ENCODE peak calls at places on chromosomes 16 and 17, in eight cellular contexts. W is suprapubic skin, S is stomach, G is HCT116, D is sigmoid colon, N is esophagus muscularis mucosa, J is transverse colon, E is vagina. X is an unnamed sample. For H3K4me1, the result is how much of the 10 kb centered on the place peaks cover.

GRCh38 chr16:78220571-78220970 is 121.1 kb downstream of the WWOX start:
- DNase-seq in W (no peak), D (no peak), J (no peak), S (no peak), N (no peak), E (no peak), G (no peak), X (no peak)

GRCh38 chr16:4673387-4674046 is 19.8 kb upstream of the NUDT16L1 start:
- DNase-seq in E (no peak), D (no peak), S (no peak), G (no peak), J (no peak), W (no peak), N (no peak), X (no peak)

GRCh38 chr16:12539185-12539929 is 264.3 kb downstream of the CPPED1 start:
- DNase-seq in G (no peak), J (peak), E (no peak), N (no peak), D (no peak), S (no peak), W (no peak), X (no peak)

GRCh38 chr16:55824473-55824872 is 8.4 kb downstream of the CES1 start:
- DNase-seq in G (no peak), E (peak), W (peak), S (no peak), D (no peak), J (no peak), N (no peak), X (no peak)

GRCh38 chr17:27446569-27447301 is 9.5 kb upstream of the KSR1 start:
- DNase-seq in S (no peak), W (no peak), G (no peak), J (no peak), N (no peak), E (no peak), D (no peak), X (no peak)

GRCh38 chr16:8967437-8967821 is 3.7 kb upstream of the USP7 start:
- DNase-seq in S (no peak), G (no peak), E (no peak), J (no peak), D (no peak), N (no peak), W (no peak), X (no peak)

GRCh38 chr16:84532299-84532724 is 27.9 kb upstream of the MEAK7 start:
- DNase-seq in E (no peak), N (no peak), J (peak), G (no peak), W (no peak), S (no peak), D (peak), X (peak)

GRCh38 chr17:57211010-57211411 is 45.3 kb upstream of the MSI2 start:
- DNase-seq in D (no peak), S (no peak), N (peak), W (no peak), G (no peak), E (no peak), J (no peak), X (no peak)

GRCh38 chr17:45131616-45132301 is 556 bp downstream of the PLCD3 start:
- DNase-seq in S (peak), E (no peak), W (no peak), J (peak), G (no peak), N (no peak), D (peak), X (no peak)

GRCh38 chr17:45106101-45106500 is 26.2 kb downstream of the PLCD3 start:
- DNase-seq in S (no peak), G (no peak), N (no peak), J (no peak), D (no peak), E (no peak), W (no peak), X (no peak)

GRCh38 chr17:78661092-78661770 is 84.0 kb upstream of the DNAH17 start:
- DNase-seq in J (no peak), W (no peak), G (no peak), D (peak), S (no peak), N (no peak), E (no peak), X (peak)

GRCh38 chr17:307741-308507 is 44.7 kb downstream of the RPH3AL start:
- DNase-seq in W (no peak), N (no peak), E (no peak), G (no peak), J (no peak), S (no peak), D (peak), X (no peak)

GRCh38 chr16:48605518-48606110 is 4.4 kb downstream of the N4BP1 start:
- DNase-seq in W (no peak), G (no peak), S (no peak), E (peak), D (no peak), J (no peak), N (no peak), X (no peak)
- H3K4me1 ChIP-seq in W (half or more), G (under half), S (half or more), E (half or more), D (half or more), J (half or more), N (half or more), X (under half)

DNA sequence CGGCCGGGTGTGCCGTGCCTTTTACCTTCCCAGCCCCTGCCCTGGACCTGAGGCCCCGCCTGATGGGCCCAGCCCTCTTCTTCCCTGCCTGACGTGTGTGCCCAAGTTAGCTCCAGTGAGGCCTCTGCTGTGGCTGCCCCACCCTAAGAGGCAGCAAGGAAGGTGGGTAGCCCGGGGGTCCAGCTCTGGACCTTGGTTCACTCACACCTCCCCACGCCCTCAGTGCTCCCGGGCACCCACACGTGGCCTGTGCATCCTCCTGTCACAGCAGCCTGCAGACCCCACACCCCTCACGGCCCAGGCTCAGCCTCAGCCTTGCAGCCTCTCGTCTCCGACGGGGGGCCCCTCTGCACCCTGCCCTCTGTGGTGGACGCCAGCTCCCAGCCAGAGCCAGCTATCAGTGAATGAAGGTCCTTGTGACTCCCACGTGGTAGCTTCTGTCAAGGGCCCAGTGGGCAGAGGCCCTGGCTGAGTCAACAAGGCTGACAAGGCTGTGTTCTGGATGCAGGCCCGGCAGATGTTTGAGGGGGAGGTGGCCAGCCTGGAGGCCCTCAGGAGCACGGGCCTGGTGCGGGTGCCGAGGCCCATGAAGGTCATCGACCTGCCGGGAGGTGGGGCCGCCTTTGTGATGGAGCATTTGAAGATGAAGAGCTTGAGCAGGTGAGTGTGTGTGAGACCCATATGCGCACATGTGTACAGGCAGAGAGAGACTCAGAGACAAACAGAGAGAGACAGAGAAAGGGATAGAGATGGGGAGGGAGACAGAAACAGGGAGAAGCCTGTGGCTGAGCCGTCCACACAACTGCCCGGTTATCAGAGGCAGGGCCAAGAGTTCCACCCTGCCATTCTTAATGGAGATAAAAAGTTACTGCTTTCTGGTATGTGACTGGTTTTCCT is 2.8 kb downstream of the FN3K start:
- DNase-seq in E (no peak), G (no peak), W (no peak), N (no peak), D (no peak), J (no peak), S (peak), X (no peak)
- H3K4me3 ChIP-seq in E (no peak), G (no peak), W (no peak), N (no peak), D (no peak), J (no peak), S (no peak), X (no peak)

GRCh38 chr17:34886831-34887230 is 74.4 kb downstream of the CCT6B start:
- DNase-seq in S (no peak), E (no peak), N (no peak), D (no peak), W (no peak), J (no peak), G (no peak), X (no peak)

GRCh38 chr17:34884597-34884996 is 76.7 kb downstream of the CCT6B start:
- DNase-seq in N (no peak), G (no peak), J (no peak), W (no peak), S (no peak), D (no peak), E (no peak), X (no peak)

GRCh38 chr17:34883106-34884000 is 77.9 kb downstream of the CCT6B start:
- DNase-seq in D (no peak), G (no peak), S (no peak), W (no peak), N (no peak), E (no peak), J (no peak), X (no peak)

DNA sequence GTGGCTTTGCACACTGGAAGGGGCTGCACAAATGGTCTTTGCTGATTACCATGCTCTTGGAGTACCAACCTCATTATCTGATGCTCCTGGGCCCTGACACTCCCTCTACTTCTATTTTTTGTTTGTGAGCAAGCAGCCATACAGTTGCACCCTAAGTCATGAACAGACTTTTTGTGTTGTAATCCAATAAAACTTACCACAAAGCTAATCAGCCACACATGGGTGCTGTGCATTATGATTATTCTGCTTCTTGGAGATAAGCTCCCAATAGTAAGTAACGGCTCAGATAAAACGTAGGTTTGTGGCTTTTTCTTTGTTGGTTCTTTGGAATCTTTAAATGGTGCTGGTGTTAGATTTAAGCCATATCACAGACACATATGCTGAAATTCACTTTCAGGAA is 76.2 kb downstream of the CCT6B start:
- DNase-seq in S (no peak), N (no peak), W (no peak), J (no peak), D (no peak), E (no peak), G (no peak), X (no peak)
- TF ChIP-seq POLR2AphosphoS5 in S (no peak), N (no peak), W (no peak), J (no peak), D (no peak), E (no peak), G (no peak), X (no peak)

GRCh38 chr17:2899911-2900310 is 103.7 kb downstream of the RAP1GAP2 start:
- DNase-seq in D (no peak), W (no peak), J (peak), G (no peak), N (no peak), S (peak), E (no peak), X (no peak)

GRCh38 chr17:2901582-2901981 is 105.3 kb downstream of the RAP1GAP2 start:
- DNase-seq in W (no peak), N (no peak), S (peak), E (no peak), J (no peak), G (no peak), D (no peak), X (no peak)

GRCh38 chr17:2898255-2898926 is 102.2 kb downstream of the RAP1GAP2 start:
- DNase-seq in J (no peak), E (no peak), S (peak), D (no peak), W (no peak), G (no peak), N (no peak), X (no peak)

GRCh38 chr17:2902546-2902945 is 106.3 kb downstream of the RAP1GAP2 start:
- DNase-seq in J (no peak), E (no peak), W (no peak), D (no peak), N (no peak), G (no peak), S (no peak), X (no peak)

DNA sequence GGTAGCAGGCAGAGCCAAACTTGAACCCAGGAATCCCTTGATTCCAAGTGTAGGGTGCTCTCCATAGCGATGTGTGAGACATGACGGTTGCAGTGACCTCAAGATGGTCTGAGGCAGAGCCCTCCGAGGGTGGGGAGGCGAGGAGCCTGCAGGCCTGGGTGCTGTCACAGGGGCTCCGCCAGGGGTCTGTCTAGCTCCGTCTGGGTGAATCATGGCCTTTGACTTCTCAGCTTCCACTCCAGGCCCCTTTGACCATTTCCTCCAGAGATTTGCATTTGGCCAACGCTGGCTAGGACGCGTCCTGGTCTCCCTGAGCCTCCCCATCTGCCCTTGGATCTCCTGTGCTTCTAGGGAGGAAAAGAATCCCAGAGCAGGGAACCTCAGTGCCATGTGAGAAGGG is 104.6 kb downstream of the RAP1GAP2 start:
- DNase-seq in E (no peak), D (no peak), J (no peak), G (no peak), S (no peak), N (no peak), W (no peak), X (no peak)
- H3K4me1 ChIP-seq in E (under half), D (under half), J (under half), G (under half), S (half or more), N (under half), W (under half), X (under half)

GRCh38 chr16:58035356-58036170 is 10.0 kb downstream of the MMP15 start:
- DNase-seq in S (peak), G (no peak), J (no peak), E (no peak), W (no peak), D (no peak), N (no peak), X (no peak)
- H3K4me3 ChIP-seq in S (no peak), G (no peak), J (no peak), E (no peak), W (no peak), D (no peak), N (no peak), X (no peak)

DNA sequence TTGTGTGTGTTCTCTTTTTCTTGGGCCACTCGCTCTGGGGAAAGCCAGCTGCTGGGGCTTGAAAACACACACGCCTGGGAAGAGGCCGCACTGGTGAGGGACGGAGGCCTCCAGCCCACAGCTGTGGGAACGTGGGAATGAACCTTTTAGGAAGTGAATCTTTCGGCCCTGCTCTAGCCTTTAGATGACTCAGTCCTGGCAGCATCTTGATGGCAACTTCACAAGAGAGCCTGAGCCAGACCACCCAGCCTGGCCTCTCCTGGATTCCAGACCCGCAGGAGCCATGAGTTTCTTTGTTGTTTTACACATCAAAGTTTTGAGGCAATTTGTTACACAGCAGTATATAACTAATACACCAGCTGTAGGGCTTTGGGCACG is 2.2 kb upstream of the PDPK1 start:
- DNase-seq in E (no peak), S (no peak), N (no peak), D (peak), J (no peak), W (peak), G (no peak), X (no peak)
- TF ChIP-seq POLR2AphosphoS5 in E (no peak), S (no peak), N (no peak), D (no peak), J (no peak), W (no peak), G (no peak), X (no peak)

GRCh38 chr17:63929860-63930766 is 2.0 kb downstream of the CD79B start:
- DNase-seq in W (peak), D (no peak), N (no peak), E (no peak), J (no peak), G (no peak), S (no peak), X (peak)

GRCh38 chr17:63932008-63932561 is at the start of gene CD79B:
- DNase-seq in J (peak), N (no peak), S (no peak), D (no peak), E (no peak), W (no peak), G (no peak), X (no peak)

GRCh38 chr17:63934391-63935112 is 2.4 kb upstream of the CD79B start:
- DNase-seq in D (no peak), N (no peak), W (no peak), G (no peak), J (no peak), S (no peak), E (no peak), X (no peak)

GRCh38 chr17:63930951-63931575 is 1.1 kb downstream of the CD79B start:
- DNase-seq in S (peak), D (peak), J (peak), E (no peak), W (peak), G (no peak), N (no peak), X (no peak)

GRCh38 chr17:63932721-63933120 is 590 bp upstream of the CD79B start:
- DNase-seq in G (no peak), S (no peak), W (no peak), D (no peak), N (no peak), E (no peak), J (no peak), X (no peak)
- H3K4me1 ChIP-seq in G (under half), S (under half), W (under half), D (under half), N (under half), E (under half), J (under half), X (under half)

GRCh38 chr17:51166198-51166986 is at the start of gene NME2:
- DNase-seq in N (peak), J (peak), E (no peak), G (peak), D (peak), S (peak), W (peak), X (peak)

GRCh38 chr17:51165680-51166197 is 472 bp upstream of the NME2 start:
- DNase-seq in N (no peak), S (peak), W (peak), E (no peak), D (peak), J (peak), G (no peak), X (no peak)

GRCh38 chr17:51161541-51161940 is 4.7 kb upstream of the NME2 start:
- DNase-seq in W (no peak), G (no peak), N (no peak), E (no peak), S (no peak), J (no peak), D (no peak), X (no peak)

GRCh38 chr17:51166987-51167931 is 1.0 kb downstream of the NME2 start:
- DNase-seq in G (no peak), W (peak), J (peak), S (peak), D (no peak), E (no peak), N (no peak), X (no peak)

DNA sequence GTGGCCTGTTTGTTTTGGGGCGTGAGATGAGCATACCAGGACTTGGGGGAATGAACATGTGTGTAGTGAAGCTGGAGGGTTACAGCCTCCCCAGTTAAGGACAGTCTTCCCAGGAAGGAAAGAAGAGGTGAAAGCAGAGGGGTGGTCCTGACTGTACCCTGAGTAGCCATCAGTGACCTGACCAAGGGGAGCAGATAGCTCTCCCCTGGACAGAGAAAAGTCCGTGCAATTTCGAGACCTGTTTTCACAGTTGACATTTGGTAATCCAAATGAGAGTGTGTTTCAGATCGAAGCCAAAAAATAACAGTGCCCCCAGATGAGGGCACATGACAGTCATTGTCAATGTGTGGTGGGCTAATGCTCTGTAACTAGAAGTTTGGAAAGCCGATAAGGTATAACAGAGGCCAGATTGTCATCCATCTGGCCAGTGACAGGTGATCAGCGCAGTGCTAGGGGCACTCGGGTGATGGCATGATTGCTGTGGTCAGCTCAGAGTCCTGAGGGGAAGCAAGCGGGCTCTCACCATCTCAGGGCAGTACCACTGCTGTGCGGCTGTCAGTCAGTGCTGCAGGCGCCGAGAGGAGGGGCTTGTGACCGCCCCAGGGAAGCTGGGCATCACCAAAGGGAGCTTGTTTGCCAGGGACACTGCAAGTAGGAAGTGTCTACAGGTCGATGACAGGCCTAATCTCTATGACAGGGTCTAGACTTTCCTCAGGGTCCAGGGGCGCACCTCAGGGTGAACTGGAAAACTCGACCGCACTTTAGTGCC is 1.1 kb upstream of the NME2 start:
- DNase-seq in D (no peak), J (no peak), E (no peak), N (no peak), W (peak), G (no peak), S (no peak), X (no peak)
- H3K4me3 ChIP-seq in D (peak), J (peak), E (peak), N (peak), W (peak), G (peak), S (peak), X (peak)

GRCh38 chr17:46179375-46179999 is 13.7 kb downstream of the KANSL1 start:
- DNase-seq in D (no peak), G (no peak), W (no peak), N (no peak), E (no peak), S (no peak), J (no peak), X (no peak)

GRCh38 chr17:46180895-46181279 is 12.3 kb downstream of the KANSL1 start:
- DNase-seq in E (no peak), N (no peak), W (no peak), S (no peak), J (no peak), G (no peak), D (no peak), X (no peak)

GRCh38 chr17:46181940-46182339 is 11.3 kb downstream of the KANSL1 start:
- DNase-seq in G (no peak), W (no peak), E (no peak), D (no peak), S (no peak), J (no peak), N (no peak), X (no peak)

GRCh38 chr17:46184696-46185095 is 8.5 kb downstream of the KANSL1 start:
- DNase-seq in E (no peak), S (no peak), D (no peak), W (no peak), J (no peak), N (no peak), G (no peak), X (no peak)

DNA sequence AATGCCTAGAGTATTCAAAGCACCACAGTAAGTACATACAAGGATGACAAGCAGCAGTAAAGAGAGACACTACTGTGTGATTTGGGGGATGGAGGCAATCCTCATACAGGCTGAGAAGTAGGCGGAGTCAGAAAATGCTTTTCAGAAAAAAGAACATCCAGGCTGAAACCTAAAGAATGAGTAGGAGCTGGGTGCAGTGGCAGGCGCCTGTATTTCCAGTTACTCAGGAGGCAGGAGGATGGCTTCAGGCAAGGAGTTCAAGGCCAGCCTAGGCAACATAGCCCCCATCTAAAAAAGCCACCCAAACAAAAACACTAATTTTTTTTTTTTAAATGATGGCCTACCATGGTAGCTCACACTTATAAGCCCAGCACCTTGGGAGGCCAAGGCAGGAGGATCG is 10.3 kb downstream of the KANSL1 start:
- DNase-seq in J (no peak), D (no peak), G (no peak), W (no peak), E (no peak), N (no peak), S (no peak), X (no peak)
- TF ChIP-seq POLR2AphosphoS5 in J (no peak), D (no peak), G (no peak), W (no peak), E (no peak), N (no peak), S (no peak), X (no peak)

X was measured in breast epithelium.